ENCODE peak calls at places on chromosomes 13 and 19, in six cellular contexts. L, K, P, A, M and F are unnamed samples.

GRCh38 chr19:41998246-41999020 is 4.4 kb upstream of the ATP1A3 start:
- DNase-seq in L (no peak), K (peak), P (no peak), A (peak), M (peak), F (peak)

GRCh38 chr13:39505151-39505550 is 97.8 kb downstream of the LHFPL6 start:
- DNase-seq in L (no peak), K (no peak), P (no peak), A (no peak), M (no peak), F (no peak)

GRCh38 chr19:55766466-55766865 is 2.5 kb upstream of the RFPL4AL1 start:
- DNase-seq in L (no peak), K (no peak), P (no peak), A (no peak), M (no peak), F (no peak)

GRCh38 chr19:29562299-29563297 is 36.8 kb downstream of the VSTM2B start:
- DNase-seq in L (no peak), K (no peak), P (no peak), A (no peak), M (no peak), F (no peak)

GRCh38 chr13:68523838-68524424 is 1293.8 kb upstream of the PCDH9 start:
- DNase-seq in L (no peak), K (no peak), P (no peak), A (no peak), M (no peak), F (no peak)

GRCh38 chr13:45298206-45298505 is 42.8 kb downstream of the TPT1 start:
- DNase-seq in L (no peak), K (no peak), P (no peak), A (no peak), M (no peak), F (no peak)

GRCh38 chr19:46081928-46082727 is 41.3 kb upstream of the IGFL4 start:
- DNase-seq in L (no peak), K (peak), P (no peak), A (peak), M (no peak), F (peak)

GRCh38 chr19:57682226-57682766 is 519 bp downstream of the ZNF551 start:
- DNase-seq in L (no peak), K (no peak), P (no peak), A (peak), M (no peak), F (no peak)

GRCh38 chr19:40321076-40321475 is 27.1 kb downstream of the C19orf47 start:
- DNase-seq in L (no peak), K (no peak), P (no peak), A (no peak), M (no peak), F (no peak)

GRCh38 chr19:54331626-54332025 is 7.3 kb downstream of the LILRA4 start:
- DNase-seq in L (no peak), K (no peak), P (no peak), A (no peak), M (no peak), F (no peak)

GRCh38 chr13:27793377-27794074 is 1.2 kb downstream of the GSX1 start:
- DNase-seq in L (no peak), K (no peak), P (no peak), A (no peak), M (no peak), F (no peak)

GRCh38 chr13:102609696-102610095 is 12.9 kb downstream of the TPP2 start:
- DNase-seq in L (no peak), K (no peak), P (no peak), A (no peak), M (no peak), F (no peak)

GRCh38 chr13:37681295-37682032 is 82.9 kb upstream of the POSTN start:
- DNase-seq in L (peak), K (peak), P (no peak), A (no peak), M (no peak), F (peak)

GRCh38 chr19:4503224-4504170 is 14.8 kb downstream of the PLIN4 start:
- DNase-seq in L (no peak), K (no peak), P (no peak), A (no peak), M (no peak), F (no peak)

GRCh38 chr13:78589206-78589605 is 14.1 kb downstream of the POU4F1 start:
- DNase-seq in L (no peak), K (peak), P (no peak), A (no peak), M (no peak), F (peak)

GRCh38 chr19:44738603-44739585 is 9.6 kb upstream of the BCL3 start:
- DNase-seq in L (no peak), K (peak), P (no peak), A (no peak), M (no peak), F (no peak)

GRCh38 chr13:59493436-59493965 is 670.2 kb downstream of the DIAPH3 start:
- DNase-seq in L (no peak), K (no peak), P (no peak), A (no peak), M (no peak), F (peak)

GRCh38 chr13:45773236-45773635 is 71.1 kb downstream of the CBY2 start:
- DNase-seq in L (no peak), K (peak), P (no peak), A (no peak), M (no peak), F (no peak)

GRCh38 chr19:42095814-42096230 is 19.9 kb downstream of the ZNF574 start:
- DNase-seq in L (no peak), K (no peak), P (no peak), A (no peak), M (no peak), F (no peak)

GRCh38 chr19:38015771-38016170 is 108.8 kb downstream of the SIPA1L3 start:
- DNase-seq in L (no peak), K (no peak), P (no peak), A (no peak), M (no peak), F (no peak)

GRCh38 chr19:35013047-35013819 is 13.1 kb downstream of the GRAMD1A start:
- DNase-seq in L (no peak), K (peak), P (peak), A (no peak), M (peak), F (peak)

GRCh38 chr19:1725100-1726064 is 27.9 kb upstream of the ONECUT3 start:
- DNase-seq in L (no peak), K (peak), P (no peak), A (peak), M (peak), F (peak)

GRCh38 chr19:2865334-2866221 is 1.6 kb upstream of the ZNF556 start:
- DNase-seq in L (no peak), K (no peak), P (no peak), A (no peak), M (no peak), F (no peak)